ENCODE peak calls at places on chromosomes 4 and X, in four cellular contexts. E, T, V and K are unnamed samples.

GRCh38 chr4:77156533-77156911 is 485 bp upstream of the CCNG2 start:
- DNase-seq in E (peak), T (peak), V (peak), K (peak)

GRCh38 chr4:174437324-174437723 is 85.0 kb downstream of the HPGD start:
- DNase-seq in E (no peak), T (peak), V (no peak), K (peak)

GRCh38 chrX:155334486-155335316 is at the start of gene CLIC2:
- DNase-seq in E (no peak), T (peak), V (no peak), K (peak)

GRCh38 chr4:40843696-40844095 is 93.9 kb downstream of the NSUN7 start:
- DNase-seq in E (no peak), T (no peak), V (peak), K (no peak)

GRCh38 chr4:91826186-91826585 is 477.6 kb upstream of the GRID2 start:
- DNase-seq in E (no peak), T (no peak), V (no peak), K (peak)

GRCh38 chr4:22003878-22004277 is 55.3 kb upstream of the KCNIP4 start:
- DNase-seq in E (no peak), T (no peak), V (no peak), K (no peak)

GRCh38 chrX:131812847-131813825 is 210.0 kb upstream of the STK26 start:
- DNase-seq in E (peak), T (peak), V (peak), K (no peak)

GRCh38 chr4:168682898-168683500 is 186.1 kb downstream of the PALLD start:
- DNase-seq in E (no peak), T (peak), V (no peak), K (no peak)

GRCh38 chr4:41548305-41548704 is 10.3 kb downstream of the LIMCH1 start:
- DNase-seq in E (no peak), T (no peak), V (no peak), K (no peak)